ENCODE peak calls at places on chromosomes 16 and 17, in six cellular contexts. M, I, K, Z, A and O are unnamed samples.

GRCh38 chr17:47993964-47994363 is 23.1 kb downstream of the CDK5RAP3 start:
- DNase-seq in I (no peak), Z (no peak), A (no peak), K (no peak), M (no peak), O (no peak)

GRCh38 chr16:11328172-11329079 is 16.8 kb upstream of the RMI2 start:
- DNase-seq in K (peak), Z (peak), M (no peak), I (peak), A (peak), O (peak)

GRCh38 chr17:46994993-46995392 is 15.9 kb upstream of the RPRML start:
- DNase-seq in A (no peak), Z (no peak), I (no peak), K (no peak), M (no peak), O (no peak)

GRCh38 chr17:9018731-9019130 is 2.6 kb upstream of the NTN1 start:
- DNase-seq in A (no peak), M (no peak), K (no peak), Z (no peak), I (no peak), O (no peak)

GRCh38 chr17:28406478-28406824 is 439 bp upstream of the SLC46A1 start:
- DNase-seq in K (no peak), Z (peak), M (peak), I (no peak), A (no peak), O (peak)

GRCh38 chr16:69924777-69925191 is 26.4 kb upstream of the CLEC18A start:
- DNase-seq in A (no peak), Z (peak), K (no peak), I (no peak), M (no peak), O (no peak)

GRCh38 chr17:37713624-37714023 is 31.2 kb downstream of the HNF1B start:
- DNase-seq in I (no peak), Z (no peak), M (no peak), K (no peak), A (no peak), O (no peak)

GRCh38 chr17:72407336-72408121 is 286.7 kb downstream of the SOX9 start:
- DNase-seq in Z (peak), K (no peak), I (no peak), M (peak), A (no peak), O (no peak)

GRCh38 chr17:336110-337021 is 16.2 kb downstream of the RPH3AL start:
- DNase-seq in M (peak), Z (no peak), A (no peak), I (no peak), K (no peak), O (no peak)

GRCh38 chr16:50335198-50335958 is 33.4 kb downstream of the BRD7 start:
- DNase-seq in Z (no peak), K (peak), M (no peak), I (no peak), A (peak), O (peak)

GRCh38 chr17:2690165-2691068 is 21.1 kb downstream of the CLUH start:
- DNase-seq in K (no peak), Z (no peak), A (no peak), M (no peak), I (no peak), O (no peak)

GRCh38 chr17:55421179-55421934 is at the start of gene MMD:
- DNase-seq in Z (peak), I (no peak), A (peak), M (no peak), K (no peak), O (no peak)

GRCh38 chr16:11057696-11058345 is 113.5 kb downstream of the CLEC16A start:
- DNase-seq in Z (no peak), A (no peak), M (peak), I (no peak), K (no peak), O (no peak)

GRCh38 chr17:68377771-68378201 is 79.5 kb downstream of the WIPI1 start:
- DNase-seq in M (no peak), Z (no peak), A (no peak), I (no peak), K (no peak), O (no peak)

GRCh38 chr16:28609631-28610594 is at the start of gene SULT1A1:
- DNase-seq in A (no peak), I (no peak), M (no peak), Z (no peak), K (no peak), O (no peak)